ENCODE peak calls at places on chromosome 18, in five cellular contexts. One of them, this sample, is unnamed.

GRCh38 chr18:59918320-59918755 is 18.5 kb downstream of the PMAIP1 start:
- DNase-seq in foreskin keratinocyte: no peak
- DNase-seq in BJ: no peak
- DNase-seq in upper lobe of right lung: peak
- DNase-seq in fibroblast of pulmonary artery: peak
- DNase-seq in this sample: no peak

GRCh38 chr18:8706981-8707940 is 1.9 kb downstream of the MTCL1 start:
- DNase-seq in foreskin keratinocyte: peak
- DNase-seq in BJ: no peak
- DNase-seq in upper lobe of right lung: peak
- DNase-seq in fibroblast of pulmonary artery: peak
- DNase-seq in this sample: peak

GRCh38 chr18:9614401-9615279 is at the start of gene PPP4R1:
- DNase-seq in foreskin keratinocyte: no peak
- DNase-seq in BJ: no peak
- DNase-seq in upper lobe of right lung: peak
- DNase-seq in fibroblast of pulmonary artery: peak
- DNase-seq in this sample: peak

GRCh38 chr18:23406271-23406787 is 46.8 kb upstream of the RIOK3 start:
- DNase-seq in foreskin keratinocyte: no peak
- DNase-seq in BJ: no peak
- DNase-seq in upper lobe of right lung: no peak
- DNase-seq in fibroblast of pulmonary artery: peak
- DNase-seq in this sample: no peak

GRCh38 chr18:59813942-59814341 is 85.9 kb upstream of the PMAIP1 start:
- DNase-seq in foreskin keratinocyte: no peak
- DNase-seq in BJ: no peak
- DNase-seq in upper lobe of right lung: no peak
- DNase-seq in fibroblast of pulmonary artery: no peak
- DNase-seq in this sample: no peak

GRCh38 chr18:67010916-67011315 is 407.0 kb upstream of the CDH19 start:
- DNase-seq in foreskin keratinocyte: peak
- DNase-seq in BJ: no peak
- DNase-seq in upper lobe of right lung: no peak
- DNase-seq in fibroblast of pulmonary artery: peak
- DNase-seq in this sample: no peak

GRCh38 chr18:23529597-23529996 is 26.3 kb downstream of the RMC1 start:
- DNase-seq in foreskin keratinocyte: peak
- DNase-seq in BJ: no peak
- DNase-seq in upper lobe of right lung: no peak
- DNase-seq in fibroblast of pulmonary artery: peak
- DNase-seq in this sample: no peak

GRCh38 chr18:25295624-25296138 is 56.3 kb downstream of the ZNF521 start:
- DNase-seq in foreskin keratinocyte: no peak
- DNase-seq in BJ: no peak
- DNase-seq in upper lobe of right lung: no peak
- DNase-seq in fibroblast of pulmonary artery: no peak
- DNase-seq in this sample: no peak

GRCh38 chr18:34224423-34225217 is at the start of gene NOL4:
- DNase-seq in foreskin keratinocyte: no peak
- DNase-seq in BJ: no peak
- DNase-seq in upper lobe of right lung: peak
- DNase-seq in fibroblast of pulmonary artery: no peak
- DNase-seq in this sample: peak

GRCh38 chr18:31980863-31981262 is 37.8 kb upstream of the RNF125 start:
- DNase-seq in foreskin keratinocyte: no peak
- DNase-seq in BJ: no peak
- DNase-seq in upper lobe of right lung: no peak
- DNase-seq in fibroblast of pulmonary artery: no peak
- DNase-seq in this sample: no peak

GRCh38 chr18:70333757-70334156 is 44.9 kb downstream of the SOCS6 start:
- DNase-seq in foreskin keratinocyte: peak
- DNase-seq in BJ: peak
- DNase-seq in upper lobe of right lung: no peak
- DNase-seq in fibroblast of pulmonary artery: peak
- DNase-seq in this sample: no peak

GRCh38 chr18:45363258-45363657 is 252.0 kb upstream of the SLC14A2 start:
- DNase-seq in foreskin keratinocyte: no peak
- DNase-seq in BJ: no peak
- DNase-seq in upper lobe of right lung: no peak
- DNase-seq in fibroblast of pulmonary artery: no peak
- DNase-seq in this sample: no peak

GRCh38 chr18:32798209-32798960 is 25.6 kb upstream of the KLHL14 start:
- DNase-seq in foreskin keratinocyte: no peak
- DNase-seq in BJ: no peak
- DNase-seq in upper lobe of right lung: no peak
- DNase-seq in fibroblast of pulmonary artery: no peak
- DNase-seq in this sample: no peak

GRCh38 chr18:4096501-4096900 is 358.6 kb downstream of the DLGAP1 start:
- DNase-seq in foreskin keratinocyte: peak
- DNase-seq in BJ: no peak
- DNase-seq in upper lobe of right lung: no peak
- DNase-seq in fibroblast of pulmonary artery: peak
- DNase-seq in this sample: no peak

GRCh38 chr18:3995476-3996102 is 459.5 kb downstream of the DLGAP1 start:
- DNase-seq in foreskin keratinocyte: no peak
- DNase-seq in BJ: no peak
- DNase-seq in upper lobe of right lung: no peak
- DNase-seq in fibroblast of pulmonary artery: peak
- DNase-seq in this sample: peak

GRCh38 chr18:57869228-57869627 is 66.1 kb upstream of the ATP8B1 start:
- DNase-seq in foreskin keratinocyte: no peak
- DNase-seq in BJ: no peak
- DNase-seq in upper lobe of right lung: no peak
- DNase-seq in fibroblast of pulmonary artery: no peak
- DNase-seq in this sample: no peak

GRCh38 chr18:73201940-73202339 is 334.2 kb upstream of the NETO1 start:
- DNase-seq in foreskin keratinocyte: no peak
- DNase-seq in BJ: no peak
- DNase-seq in upper lobe of right lung: no peak
- DNase-seq in fibroblast of pulmonary artery: no peak
- DNase-seq in this sample: no peak

GRCh38 chr18:21826641-21827302 is 86.2 kb downstream of the MIB1 start:
- DNase-seq in foreskin keratinocyte: no peak
- DNase-seq in BJ: no peak
- DNase-seq in upper lobe of right lung: no peak
- DNase-seq in fibroblast of pulmonary artery: no peak
- DNase-seq in this sample: no peak

GRCh38 chr18:22277758-22278157 is 108.4 kb downstream of the GATA6 start:
- DNase-seq in foreskin keratinocyte: no peak
- DNase-seq in BJ: no peak
- DNase-seq in upper lobe of right lung: no peak
- DNase-seq in fibroblast of pulmonary artery: peak
- DNase-seq in this sample: no peak

GRCh38 chr18:2919600-2919999 is 72.8 kb downstream of the EMILIN2 start:
- DNase-seq in foreskin keratinocyte: no peak
- DNase-seq in BJ: no peak
- DNase-seq in upper lobe of right lung: no peak
- DNase-seq in fibroblast of pulmonary artery: no peak
- DNase-seq in this sample: no peak

GRCh38 chr18:74264303-74265020 is 27.3 kb downstream of the CYB5A start:
- DNase-seq in foreskin keratinocyte: no peak
- DNase-seq in BJ: no peak
- DNase-seq in upper lobe of right lung: no peak
- DNase-seq in fibroblast of pulmonary artery: no peak
- DNase-seq in this sample: peak

GRCh38 chr18:63377275-63377980 is 10.4 kb upstream of the KDSR start:
- DNase-seq in foreskin keratinocyte: no peak
- DNase-seq in BJ: no peak
- DNase-seq in upper lobe of right lung: no peak
- DNase-seq in fibroblast of pulmonary artery: no peak
- DNase-seq in this sample: no peak

GRCh38 chr18:6022840-6023239 is 127.5 kb upstream of the TMEM200C start:
- DNase-seq in foreskin keratinocyte: no peak
- DNase-seq in BJ: no peak
- DNase-seq in upper lobe of right lung: no peak
- DNase-seq in fibroblast of pulmonary artery: no peak
- DNase-seq in this sample: no peak

GRCh38 chr18:40452599-40452998 is 1502.4 kb upstream of the PIK3C3 start:
- DNase-seq in foreskin keratinocyte: no peak
- DNase-seq in BJ: no peak
- DNase-seq in upper lobe of right lung: no peak
- DNase-seq in fibroblast of pulmonary artery: no peak
- DNase-seq in this sample: no peak

GRCh38 chr18:11327656-11328055 is 178.3 kb upstream of the PIEZO2 start:
- DNase-seq in foreskin keratinocyte: no peak
- DNase-seq in BJ: no peak
- DNase-seq in upper lobe of right lung: no peak
- DNase-seq in fibroblast of pulmonary artery: peak
- DNase-seq in this sample: no peak

GRCh38 chr18:43046324-43046723 is 69.2 kb downstream of the RIT2 start:
- DNase-seq in foreskin keratinocyte: no peak
- DNase-seq in BJ: no peak
- DNase-seq in upper lobe of right lung: no peak
- DNase-seq in fibroblast of pulmonary artery: no peak
- DNase-seq in this sample: no peak

GRCh38 chr18:65592419-65592818 is 158.4 kb upstream of the CDH7 start:
- DNase-seq in foreskin keratinocyte: no peak
- DNase-seq in BJ: no peak
- DNase-seq in upper lobe of right lung: no peak
- DNase-seq in fibroblast of pulmonary artery: no peak
- DNase-seq in this sample: no peak

GRCh38 chr18:49459404-49460171 is 857 bp downstream of the DYM start:
- DNase-seq in foreskin keratinocyte: no peak
- DNase-seq in BJ: no peak
- DNase-seq in upper lobe of right lung: no peak
- DNase-seq in fibroblast of pulmonary artery: no peak
- DNase-seq in this sample: peak

DNA sequence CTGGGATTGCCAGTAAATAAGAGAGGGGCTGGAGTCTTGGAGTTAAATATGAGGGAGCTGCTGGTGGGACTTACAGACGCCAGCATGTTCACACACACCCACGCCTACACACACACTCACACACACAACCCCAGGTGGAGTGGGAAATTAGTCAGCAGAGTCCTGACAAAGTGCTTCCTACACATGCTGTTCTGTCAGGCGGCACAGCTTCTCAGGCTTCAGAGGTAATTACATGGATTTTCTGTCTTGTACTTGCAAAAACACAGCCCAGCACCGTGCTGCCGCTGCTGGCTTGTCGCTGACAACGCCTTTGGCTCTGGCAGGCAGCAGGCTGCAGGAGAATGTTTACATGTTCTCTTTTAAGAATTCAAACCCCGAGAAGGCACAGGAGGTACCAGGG is 1186.3 kb upstream of the CELF4 start:
- DNase-seq in foreskin keratinocyte: peak
- DNase-seq in BJ: no peak
- DNase-seq in upper lobe of right lung: no peak
- DNase-seq in fibroblast of pulmonary artery: no peak
- DNase-seq in this sample: no peak
- TF ChIP-seq CTCF in foreskin keratinocyte: no peak
- TF ChIP-seq CTCF in BJ: no peak
- TF ChIP-seq CTCF in upper lobe of right lung: no peak
- TF ChIP-seq CTCF in fibroblast of pulmonary artery: no peak
- TF ChIP-seq CTCF in this sample: no peak

GRCh38 chr18:77077401-77077800 is 55.2 kb downstream of the MBP start:
- DNase-seq in foreskin keratinocyte: no peak
- DNase-seq in BJ: no peak
- DNase-seq in upper lobe of right lung: no peak
- DNase-seq in fibroblast of pulmonary artery: no peak
- DNase-seq in this sample: no peak
- TF ChIP-seq CTCF in foreskin keratinocyte: no peak
- TF ChIP-seq CTCF in BJ: no peak
- TF ChIP-seq CTCF in upper lobe of right lung: no peak
- TF ChIP-seq CTCF in fibroblast of pulmonary artery: no peak
- TF ChIP-seq CTCF in this sample: no peak

GRCh38 chr18:46555724-46556123 is 101.3 kb downstream of the LOXHD1 start:
- DNase-seq in foreskin keratinocyte: no peak
- DNase-seq in BJ: no peak
- DNase-seq in upper lobe of right lung: no peak
- DNase-seq in fibroblast of pulmonary artery: peak
- DNase-seq in this sample: peak
- TF ChIP-seq CTCF in foreskin keratinocyte: peak
- TF ChIP-seq CTCF in BJ: peak
- TF ChIP-seq CTCF in upper lobe of right lung: peak
- TF ChIP-seq CTCF in fibroblast of pulmonary artery: peak
- TF ChIP-seq CTCF in this sample: peak

GRCh38 chr18:48317781-48318381 is 91.3 kb downstream of the ZBTB7C start:
- DNase-seq in foreskin keratinocyte: no peak
- DNase-seq in BJ: no peak
- DNase-seq in upper lobe of right lung: peak
- DNase-seq in fibroblast of pulmonary artery: no peak
- DNase-seq in this sample: no peak
- TF ChIP-seq CTCF in foreskin keratinocyte: peak
- TF ChIP-seq CTCF in BJ: no peak
- TF ChIP-seq CTCF in upper lobe of right lung: no peak
- TF ChIP-seq CTCF in fibroblast of pulmonary artery: peak
- TF ChIP-seq CTCF in this sample: no peak

GRCh38 chr18:61893971-61894750 is 1.4 kb upstream of the RNF152 start:
- DNase-seq in foreskin keratinocyte: peak
- DNase-seq in BJ: no peak
- DNase-seq in upper lobe of right lung: peak
- DNase-seq in fibroblast of pulmonary artery: peak
- DNase-seq in this sample: peak
- TF ChIP-seq CTCF in foreskin keratinocyte: peak
- TF ChIP-seq CTCF in BJ: peak
- TF ChIP-seq CTCF in upper lobe of right lung: peak
- TF ChIP-seq CTCF in fibroblast of pulmonary artery: peak
- TF ChIP-seq CTCF in this sample: peak

This sample was measured in GM13976.